ENCODE peak calls at places on chromosomes 7 and 10, in four cellular contexts. J, E, X and R are unnamed samples.

GRCh38 chr7:49396194-49396593 is 377.2 kb upstream of the VWC2 start:
- DNase-seq in E (peak), X (no peak), J (no peak), R (no peak)

GRCh38 chr10:27285093-27285492 is 44.5 kb upstream of the ACBD5 start:
- DNase-seq in J (no peak), X (no peak), E (no peak), R (peak)

GRCh38 chr7:140153666-140154161 is 23.1 kb downstream of the KDM7A start:
- DNase-seq in E (no peak), X (no peak), J (no peak), R (no peak)

GRCh38 chr10:90042075-90042474 is 340.7 kb downstream of the KIF20B start:
- DNase-seq in X (no peak), J (no peak), E (no peak), R (no peak)

GRCh38 chr7:111274882-111275281 is 184.0 kb downstream of the LRRN3 start:
- DNase-seq in X (peak), J (no peak), E (no peak), R (no peak)

GRCh38 chr7:138838166-138838565 is 40.2 kb upstream of the ATP6V0A4 start:
- DNase-seq in X (no peak), E (no peak), J (no peak), R (no peak)

GRCh38 chr10:113127285-113128283 is 177.5 kb downstream of the TCF7L2 start:
- DNase-seq in J (no peak), E (no peak), X (no peak), R (no peak)

GRCh38 chr7:88664630-88665233 is 94.8 kb upstream of the ZNF804B start:
- DNase-seq in E (no peak), X (no peak), J (no peak), R (no peak)

GRCh38 chr7:84372155-84372621 is 177.6 kb upstream of the SEMA3A start:
- DNase-seq in E (peak), X (no peak), J (no peak), R (no peak)

GRCh38 chr10:58480321-58480720 is 32.4 kb upstream of the BICC1 start:
- DNase-seq in J (no peak), E (no peak), X (no peak), R (no peak)

GRCh38 chr7:17422966-17423365 is 124.5 kb downstream of the AHR start:
- DNase-seq in E (no peak), J (no peak), X (no peak), R (no peak)

GRCh38 chr7:117401293-117402002 is 25.8 kb downstream of the ASZ1 start:
- DNase-seq in E (peak), X (no peak), J (peak), R (no peak)

GRCh38 chr7:143492799-143493568 is 15.3 kb downstream of the TAS2R41 start:
- DNase-seq in E (peak), J (no peak), X (no peak), R (no peak)

GRCh38 chr10:117899181-117899683 is 147.5 kb downstream of the RAB11FIP2 start:
- DNase-seq in X (no peak), E (no peak), J (no peak), R (no peak)

GRCh38 chr10:61961278-61961677 is 59.8 kb downstream of the ARID5B start:
- DNase-seq in E (no peak), J (no peak), X (no peak), R (no peak)

GRCh38 chr10:100827819-100828743 is 82.7 kb downstream of the PAX2 start:
- DNase-seq in J (peak), X (no peak), E (no peak), R (no peak)

GRCh38 chr7:71132521-71133231 is 732 bp downstream of the GALNT17 start:
- DNase-seq in J (no peak), X (no peak), E (no peak), R (no peak)

GRCh38 chr10:113854757-113855626 is 531 bp downstream of the NHLRC2 start:
- DNase-seq in X (no peak), E (peak), J (peak), R (peak)

GRCh38 chr7:129110575-129111376 is 33.7 kb upstream of the TSPAN33 start:
- DNase-seq in E (no peak), X (no peak), J (no peak), R (no peak)

GRCh38 chr7:105141068-105141467 is 127.1 kb downstream of the KMT2E start:
- DNase-seq in J (peak), E (peak), X (no peak), R (no peak)

GRCh38 chr10:5891009-5891408 is 966 bp downstream of the FBH1 start:
- DNase-seq in E (no peak), J (no peak), X (no peak), R (no peak)

GRCh38 chr7:2540641-2541051 is 14.7 kb downstream of the BRAT1 start:
- DNase-seq in E (no peak), X (no peak), J (no peak), R (no peak)

GRCh38 chr10:86801995-86802394 is 45.6 kb downstream of the BMPR1A start:
- DNase-seq in J (no peak), X (no peak), E (no peak), R (no peak)
- H3K27ac ChIP-seq in J (no peak), X (no peak), E (no peak), R (no peak)

DNA sequence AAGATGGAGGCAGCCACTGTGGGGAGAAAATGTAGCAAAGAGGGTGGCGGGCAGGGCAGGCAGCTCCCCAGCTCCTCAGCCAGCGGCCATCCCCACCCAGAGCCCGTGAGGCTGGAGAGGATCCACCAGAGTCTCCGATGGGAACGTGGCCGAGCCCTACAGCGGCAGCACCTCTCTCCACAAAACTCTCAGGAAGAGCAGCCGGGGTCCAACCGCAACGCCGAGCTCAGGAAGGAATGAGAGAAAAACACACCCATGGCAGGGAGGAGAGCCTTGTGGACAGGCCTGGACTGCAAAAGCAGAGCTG is 54.0 kb upstream of the ADGRA1 start:
- DNase-seq in X (no peak), E (no peak), J (no peak), R (no peak)
- H3K27ac ChIP-seq in X (no peak), E (no peak), J (no peak), R (no peak)

DNA sequence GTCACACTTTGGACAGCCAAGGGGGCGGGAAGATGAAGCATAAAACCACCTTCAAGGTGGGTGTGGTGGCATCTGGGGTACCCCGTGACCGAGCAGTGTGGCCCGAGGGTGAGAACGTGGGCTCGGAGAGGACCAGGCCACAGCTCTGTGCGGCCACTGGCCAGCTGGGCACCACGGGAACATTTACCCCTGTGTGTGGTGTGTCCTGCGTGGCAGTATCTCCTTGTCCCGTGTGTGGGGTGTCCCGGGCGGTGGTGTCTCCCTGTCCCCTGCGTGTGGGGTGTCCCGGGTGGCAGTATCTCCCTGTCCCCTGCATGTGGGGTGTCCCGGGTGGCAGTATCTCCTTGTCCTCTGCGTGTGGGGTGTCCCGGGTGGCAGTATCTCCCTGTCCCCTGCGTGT is 570.3 kb downstream of the DNAJB6 start:
- DNase-seq in E (no peak), X (no peak), J (no peak), R (no peak)
- H3K27ac ChIP-seq in E (no peak), X (no peak), J (no peak), R (no peak)

DNA sequence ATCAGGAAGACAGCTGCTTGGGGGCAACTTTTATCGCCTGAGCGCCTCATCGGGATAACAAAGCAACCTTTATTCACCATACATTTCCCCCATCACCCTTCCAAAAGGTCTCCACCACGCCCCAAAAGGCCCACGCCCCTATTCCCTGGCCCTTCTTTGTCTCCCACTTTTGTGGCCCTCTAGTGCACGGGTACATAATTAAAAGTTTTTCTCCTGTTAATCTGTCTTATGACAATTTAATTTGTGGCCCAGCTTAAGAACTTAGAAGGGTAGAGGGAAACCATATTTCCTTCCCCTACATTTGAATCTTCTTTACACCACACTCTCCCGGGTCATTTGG is 643 bp downstream of the RP9 start:
- DNase-seq in J (peak), E (no peak), X (no peak), R (no peak)
- H3K27ac ChIP-seq in J (peak), E (peak), X (peak), R (peak)